ENCODE peak calls at places on chromosomes 4 and X, in five cellular contexts. H is lung, J is HCT116, A is left ventricle myocardium inferior, S is heart right ventricle. V is an unnamed sample. For H3K4me1 and H3K9me3, the result is how much of the 10 kb centered on the place peaks cover.

GRCh38 chr4:26237916-26238315 is 82.9 kb upstream of the RBPJ start:
- DNase-seq in S (no peak), A (no peak), J (no peak), H (no peak), V (no peak)

GRCh38 chr4:95288552-95288951 is 260.2 kb downstream of the UNC5C start:
- DNase-seq in H (no peak), J (no peak), S (no peak), A (no peak), V (no peak)

GRCh38 chr4:137530176-137530575 is 2.1 kb downstream of the PCDH18 start:
- DNase-seq in J (no peak), S (no peak), A (no peak), H (no peak), V (no peak)

GRCh38 chrX:41333744-41333993 is 293 bp upstream of the DDX3X start:
- DNase-seq in S (no peak), A (no peak), H (peak), J (peak), V (no peak)

GRCh38 chr4:138572007-138572406 is 329.9 kb upstream of the SLC7A11 start:
- DNase-seq in A (no peak), H (no peak), S (no peak), J (no peak), V (no peak)

GRCh38 chrX:148069759-148070503 is 88.8 kb downstream of the FMR1NB start:
- DNase-seq in S (no peak), J (no peak), H (no peak), A (no peak), V (no peak)

GRCh38 chr4:137601924-137602323 is 69.6 kb upstream of the PCDH18 start:
- DNase-seq in J (no peak), A (no peak), H (no peak), S (no peak), V (no peak)

GRCh38 chr4:7529368-7529923 is 94.7 kb upstream of the PSAPL1 start:
- DNase-seq in A (no peak), S (no peak), J (no peak), H (no peak), V (no peak)

GRCh38 chrX:119753639-119754257 is 4.6 kb upstream of the SOWAHD start:
- DNase-seq in A (no peak), S (no peak), H (no peak), J (peak), V (peak)

GRCh38 chrX:47587091-47587891 is 5.1 kb downstream of the TIMP1 start:
- DNase-seq in A (no peak), S (no peak), H (no peak), J (no peak), V (no peak)

GRCh38 chr4:119643306-119644042 is 14.9 kb upstream of the PDE5A start:
- DNase-seq in S (no peak), J (no peak), H (no peak), A (no peak), V (no peak)

GRCh38 chrX:40105791-40106676 is 8.3 kb upstream of the BCOR start:
- DNase-seq in A (peak), J (no peak), S (peak), H (no peak), V (peak)

GRCh38 chr4:123600921-123601904 is 204.6 kb downstream of the SPRY1 start:
- DNase-seq in J (no peak), H (no peak), A (no peak), S (no peak), V (no peak)

GRCh38 chrX:149939271-149940014 is 1.2 kb upstream of the EOLA2 start:
- DNase-seq in A (peak), S (peak), J (peak), H (peak), V (peak)

GRCh38 chrX:39398973-39399268 is 597.7 kb downstream of the MID1IP1 start:
- DNase-seq in J (no peak), A (peak), H (no peak), S (peak), V (no peak)

GRCh38 chrX:1480082-1480785 is 27.5 kb upstream of the ASMTL start:
- DNase-seq in A (no peak), S (no peak), H (peak), J (no peak), V (no peak)
- H3K4me1 ChIP-seq in A (under half), S (under half), H (under half), J (under half), V (half or more)

DNA sequence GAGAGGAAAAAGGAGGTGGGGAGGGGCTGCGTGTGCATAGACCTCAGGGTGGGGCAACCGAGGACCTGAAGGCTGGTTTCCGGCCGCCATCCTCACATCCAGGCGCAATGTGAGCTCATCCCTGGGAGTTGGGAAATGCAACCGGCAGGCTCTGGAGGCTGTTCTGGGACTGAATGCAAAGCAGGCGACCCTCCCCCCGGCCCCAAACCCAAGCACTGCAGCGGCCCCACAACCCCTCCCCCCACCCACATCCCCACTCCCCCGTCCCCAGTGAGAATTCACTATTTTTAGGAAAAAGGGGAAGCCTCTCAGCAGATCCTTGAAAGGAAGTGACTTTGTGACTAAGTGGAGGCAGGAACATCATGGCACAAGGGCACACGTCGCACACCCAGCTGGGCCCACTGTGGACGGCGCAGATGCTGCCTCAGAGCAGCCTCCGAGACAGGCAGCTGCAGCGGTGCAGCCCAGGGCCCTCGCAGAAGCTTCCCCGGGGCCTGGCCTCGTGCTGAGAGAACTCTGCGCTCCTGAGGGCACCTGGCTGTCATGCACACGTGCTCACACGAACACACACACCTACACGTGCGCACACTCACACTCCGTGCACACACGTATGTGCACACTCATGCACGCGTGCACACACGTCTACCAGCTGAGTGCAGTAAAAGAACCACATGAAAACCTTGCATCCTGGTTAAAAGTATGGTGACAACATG is 1.3 kb upstream of the PDE6B start:
- DNase-seq in S (no peak), H (no peak), J (no peak), A (no peak), V (no peak)
- H3K27ac ChIP-seq in S (no peak), H (no peak), J (no peak), A (no peak), V (no peak)

GRCh38 chr4:24807611-24808010 is 12.2 kb downstream of the SOD3 start:
- DNase-seq in J (no peak), A (no peak), H (no peak), S (no peak), V (no peak)

GRCh38 chr4:24808261-24808660 is 12.9 kb downstream of the SOD3 start:
- DNase-seq in H (no peak), S (no peak), A (no peak), J (no peak), V (no peak)

GRCh38 chr4:24810016-24810415 is 14.6 kb downstream of the SOD3 start:
- DNase-seq in A (no peak), J (no peak), S (no peak), H (no peak), V (no peak)

GRCh38 chr4:24808955-24809354 is 13.6 kb downstream of the SOD3 start:
- DNase-seq in S (no peak), A (no peak), H (no peak), J (no peak), V (no peak)

DNA sequence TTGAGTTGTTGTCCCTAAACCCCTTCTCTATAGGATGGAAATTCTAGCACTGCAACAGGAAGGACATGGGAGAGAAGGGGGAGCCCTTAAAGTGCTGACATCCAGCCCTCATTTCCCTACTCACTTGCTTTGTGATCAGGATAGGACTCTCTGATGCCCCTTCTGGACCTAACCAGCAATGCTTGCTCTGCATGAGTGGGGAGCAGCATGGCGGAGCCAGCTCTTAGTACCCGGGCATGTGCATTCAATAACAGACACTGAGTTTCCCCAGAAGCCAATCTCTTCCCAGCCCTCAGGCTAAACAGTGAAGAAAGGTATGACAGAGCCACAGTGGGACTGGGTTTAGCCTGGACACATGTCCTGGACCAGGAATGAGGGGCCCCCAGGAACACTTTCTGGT is 14.0 kb downstream of the SOD3 start:
- DNase-seq in A (no peak), S (no peak), H (no peak), J (no peak), V (no peak)
- H3K9me3 ChIP-seq in A (under half), S (under half), H (under half), J (under half), V (under half)

DNA sequence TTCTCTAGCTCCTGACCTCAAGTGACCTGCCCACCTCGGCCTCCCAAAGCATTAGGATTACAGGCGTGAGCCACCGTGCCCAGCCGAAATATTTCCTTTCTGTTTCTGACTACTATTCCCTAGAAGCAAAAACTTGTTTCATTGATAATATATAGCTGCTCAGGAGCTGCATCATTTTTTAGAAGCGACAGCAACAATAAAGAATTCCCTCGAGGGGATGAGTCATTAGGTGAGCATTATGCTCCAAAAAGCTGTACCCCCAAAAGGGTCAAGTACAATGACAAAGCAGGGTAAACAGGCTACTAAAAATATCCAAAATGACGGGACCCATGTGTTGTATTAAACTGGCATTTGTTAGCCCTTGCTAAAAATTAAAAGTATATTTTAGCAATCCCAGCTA is 67.0 kb downstream of the RBM47 start:
- DNase-seq in A (no peak), J (no peak), H (no peak), S (no peak), V (no peak)
- H3K4me1 ChIP-seq in A (under half), J (half or more), H (under half), S (under half), V (under half)

DNA sequence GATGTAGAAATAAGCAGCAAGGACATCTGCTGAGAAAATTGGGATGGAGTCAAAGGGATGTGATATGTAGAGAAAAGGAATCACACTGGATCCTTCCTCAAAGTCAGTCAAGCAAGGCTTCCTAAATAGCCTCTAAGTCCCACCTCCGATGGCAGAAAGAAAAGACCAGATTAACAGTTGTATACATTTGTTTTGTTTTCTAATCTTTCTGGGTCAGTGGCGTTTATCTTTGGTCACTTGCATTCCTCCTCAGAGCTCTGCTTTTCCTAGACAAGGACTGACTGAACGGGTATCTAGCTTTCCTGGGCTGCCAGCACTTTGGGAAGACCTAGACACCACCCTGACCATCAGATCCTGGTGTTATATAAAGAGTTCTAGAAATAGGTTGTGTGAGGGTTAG is 23.2 kb downstream of the PACRGL start:
- DNase-seq in H (no peak), S (no peak), J (no peak), A (no peak), V (no peak)
- H3K27ac ChIP-seq in H (no peak), S (no peak), J (no peak), A (no peak), V (no peak)

DNA sequence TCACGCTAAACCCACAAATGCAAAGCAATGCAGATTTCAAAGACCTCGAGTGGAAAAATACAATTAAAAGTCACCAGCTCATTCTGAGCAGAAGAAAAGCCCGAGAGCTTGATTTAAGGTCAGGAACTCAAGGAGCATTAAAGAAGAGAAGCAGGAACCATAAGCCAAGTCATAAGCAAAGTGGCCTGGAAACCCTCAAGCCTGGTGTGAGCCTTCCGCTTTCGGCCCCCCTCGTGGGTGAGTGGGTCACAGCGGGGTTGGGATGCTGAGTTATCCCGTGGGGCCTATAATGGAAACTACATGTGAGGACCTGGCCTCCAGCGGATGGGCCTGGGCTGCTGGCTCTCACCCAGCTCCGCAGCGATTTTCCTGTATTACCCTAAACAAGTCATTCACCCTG is 504.3 kb downstream of the RAB28 start:
- DNase-seq in S (no peak), H (no peak), J (no peak), A (no peak), V (no peak)
- H3K9me3 ChIP-seq in S (under half), H (under half), J (under half), A (under half), V (under half)

GRCh38 chr4:153573881-153574807 is 108.0 kb downstream of the TMEM131L start:
- DNase-seq in H (peak), A (peak), J (peak), S (peak), V (peak)

GRCh38 chr4:153571006-153571545 is 104.9 kb downstream of the TMEM131L start:
- DNase-seq in S (no peak), J (no peak), H (no peak), A (no peak), V (no peak)

GRCh38 chr4:153570228-153570973 is 104.2 kb downstream of the TMEM131L start:
- DNase-seq in J (no peak), S (no peak), H (no peak), A (no peak), V (no peak)

GRCh38 chr4:153572609-153573008 is 106.4 kb downstream of the TMEM131L start:
- DNase-seq in A (no peak), S (no peak), H (no peak), J (no peak), V (no peak)

DNA sequence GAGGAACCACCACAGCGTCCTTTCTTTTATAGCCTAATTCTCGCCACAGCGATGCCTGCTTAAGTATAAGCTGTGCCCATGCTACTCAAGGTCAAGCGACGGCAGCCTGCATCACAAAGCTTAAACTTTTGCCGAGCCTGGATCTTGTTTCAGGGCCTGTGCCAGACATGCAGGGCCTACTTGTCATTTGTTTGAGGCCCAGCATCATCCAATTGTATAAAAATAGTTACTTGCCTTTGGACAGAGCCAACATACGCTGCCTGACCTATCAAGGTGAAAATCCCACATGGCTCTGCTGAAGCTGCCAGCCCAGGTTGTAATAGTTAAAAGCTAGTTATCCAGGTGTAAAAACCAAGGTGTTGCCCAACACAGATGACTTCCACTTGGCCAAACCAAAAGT is 107.1 kb downstream of the TMEM131L start:
- DNase-seq in H (no peak), S (peak), A (peak), J (no peak), V (no peak)
- H3K4me1 ChIP-seq in H (under half), S (under half), A (half or more), J (under half), V (under half)

GRCh38 chrX:4225086-4225485 is 511.6 kb upstream of the PRKX start:
- DNase-seq in H (no peak), J (no peak), A (no peak), S (no peak), V (no peak)
- H3K27ac ChIP-seq in H (no peak), J (no peak), A (no peak), S (no peak), V (no peak)

GRCh38 chr4:1403591-1404572 is 2.4 kb downstream of the NKX1-1 start:
- DNase-seq in A (no peak), S (no peak), H (no peak), J (no peak), V (no peak)
- H3K9me3 ChIP-seq in A (under half), S (under half), H (under half), J (under half), V (under half)